ENCODE peak calls at places on chromosomes 7 and 10, in four cellular contexts. S is GM06990, L is hepatocyte, V is psoas muscle. Z is an unnamed sample.

GRCh38 chr10:43227911-43228782 is 38.7 kb downstream of the RASGEF1A start:
- DNase-seq in S (no peak), L (no peak), V (peak; percentile 33), Z (peak; percentile 34)

GRCh38 chr7:41148521-41148951 is 554.4 kb downstream of the INHBA start:
- DNase-seq in S (no peak), L (no peak), V (no peak), Z (no peak)

GRCh38 chr7:140640060-140640611 is 477 bp downstream of the DENND2A start:
- DNase-seq in S (no peak), L (peak; percentile 68), V (peak; percentile 68), Z (peak; percentile 65)

GRCh38 chr7:64875658-64876406 is 27.2 kb upstream of the ZNF273 start:
- DNase-seq in S (no peak), L (no peak), V (no peak), Z (no peak)

GRCh38 chr7:4689668-4690067 is 7.6 kb downstream of the FOXK1 start:
- DNase-seq in S (peak; percentile 48), L (no peak), V (no peak), Z (no peak)

GRCh38 chr10:49119746-49120145 is 4.4 kb upstream of the VSTM4 start:
- DNase-seq in S (no peak), L (no peak), V (no peak), Z (no peak)

GRCh38 chr7:23895666-23896096 is 185.7 kb downstream of the STK31 start:
- DNase-seq in S (no peak), L (no peak), V (no peak), Z (no peak)

GRCh38 chr10:120588311-120588710 is 131.3 kb downstream of the PLPP4 start:
- DNase-seq in S (no peak), L (no peak), V (no peak), Z (no peak)

GRCh38 chr7:121285066-121285667 is 43.6 kb upstream of the WNT16 start:
- DNase-seq in S (no peak), L (no peak), V (no peak), Z (no peak)

GRCh38 chr10:52279546-52279945 is 34.5 kb upstream of the DKK1 start:
- DNase-seq in S (no peak), L (no peak), V (no peak), Z (no peak)

GRCh38 chr10:14414901-14415300 is 84.2 kb upstream of the FRMD4A start:
- DNase-seq in S (no peak), L (no peak), V (no peak), Z (no peak)

GRCh38 chr7:154675560-154675959 is 327.4 kb downstream of the PAXIP1 start:
- DNase-seq in S (no peak), L (no peak), V (no peak), Z (no peak)

GRCh38 chr7:91383186-91383585 is 119.0 kb downstream of the FZD1 start:
- DNase-seq in S (no peak), L (no peak), V (no peak), Z (no peak)

GRCh38 chr7:102425639-102426267 is 7.6 kb upstream of the ORAI2 start:
- DNase-seq in S (peak; percentile 90), L (no peak), V (peak; percentile 69), Z (no peak)

GRCh38 chr10:75165684-75166622 is 44.6 kb upstream of the VDAC2 start:
- DNase-seq in S (peak; percentile 61), L (no peak), V (no peak), Z (no peak)

GRCh38 chr10:70135046-70135445 is 2.4 kb upstream of the AIFM2 start:
- DNase-seq in S (no peak), L (no peak), V (no peak), Z (no peak)

GRCh38 chr10:102620138-102620591 is 24.1 kb upstream of the TRIM8 start:
- DNase-seq in S (no peak), L (no peak), V (peak; percentile 77), Z (peak; percentile 85)

GRCh38 chr7:119514326-119514725 is 758.6 kb upstream of the KCND2 start:
- DNase-seq in S (no peak), L (peak; percentile 4), V (no peak), Z (no peak)

GRCh38 chr7:143372070-143372469 is 9.1 kb upstream of the ZYX start:
- DNase-seq in S (no peak), L (no peak), V (peak; percentile 77), Z (no peak)

GRCh38 chr10:92284112-92284704 is 6.7 kb downstream of the CPEB3 start:
- DNase-seq in S (no peak), L (peak; percentile 33), V (no peak), Z (no peak)

GRCh38 chr7:3754488-3755365 is 453.7 kb downstream of the SDK1 start:
- DNase-seq in S (no peak), L (peak; percentile 32), V (no peak), Z (no peak)

GRCh38 chr10:104589431-104589830 is 51.7 kb upstream of the SORCS3 start:
- DNase-seq in S (no peak), L (no peak), V (no peak), Z (no peak)

GRCh38 chr10:34587002-34587740 is 227.9 kb downstream of the PARD3 start:
- DNase-seq in S (no peak), L (no peak), V (no peak), Z (no peak)

GRCh38 chr7:72265071-72265470 is 147.1 kb downstream of the CALN1 start:
- DNase-seq in S (no peak), L (no peak), V (no peak), Z (no peak)

GRCh38 chr7:64807731-64808365 is 13.6 kb downstream of the ZNF138 start:
- DNase-seq in S (no peak), L (no peak), V (no peak), Z (no peak)

GRCh38 chr7:90411510-90411909 is 8.2 kb downstream of the CLDN12 start:
- DNase-seq in S (no peak), L (no peak), V (no peak), Z (no peak)

GRCh38 chr7:5643280-5643679 is 138.2 kb downstream of the RNF216 start:
- DNase-seq in S (no peak), L (no peak), V (peak; percentile 64), Z (peak; percentile 51)

GRCh38 chr10:30118590-30118989 is 59.2 kb upstream of the JCAD start:
- DNase-seq in S (no peak), L (no peak), V (no peak), Z (no peak)

GRCh38 chr7:77800730-77801129 is 2.2 kb downstream of the PHTF2 start:
- DNase-seq in S (no peak), L (no peak), V (no peak), Z (no peak)

GRCh38 chr10:132762267-132762666 is 23.7 kb downstream of the NKX6-2 start:
- DNase-seq in S (no peak), L (no peak), V (no peak), Z (no peak)

GRCh38 chr7:52917982-52918578 is 117.4 kb upstream of the POM121L12 start:
- DNase-seq in S (no peak), L (peak; percentile 23), V (no peak), Z (no peak)

DNA sequence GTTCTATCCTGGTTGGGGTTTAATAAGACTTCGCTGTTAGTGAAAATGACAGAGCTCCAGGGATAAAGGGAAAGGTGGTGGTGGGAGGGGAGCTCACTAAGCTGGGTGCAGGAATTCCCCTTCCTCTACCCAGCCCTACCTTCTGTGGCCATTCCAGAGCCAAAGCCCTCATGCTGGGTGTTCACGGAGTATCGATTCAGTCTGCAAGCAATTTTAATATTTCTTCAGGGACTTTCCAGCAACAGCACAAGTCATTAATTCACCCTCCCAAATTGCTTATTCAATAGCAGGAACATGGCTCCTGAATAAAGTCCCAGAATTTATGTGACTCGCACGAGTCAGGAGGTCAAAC is 22.0 kb downstream of the PAX2 start:
- DNase-seq in S (no peak), L (no peak), V (no peak), Z (no peak)
- TF ChIP-seq CTCF in S (no peak), L (no peak), V (no peak), Z (no peak)

GRCh38 chr10:106271237-106271636 is 893.3 kb downstream of the SORCS1 start:
- DNase-seq in S (no peak), L (no peak), V (no peak), Z (no peak)
- TF ChIP-seq CTCF in S (peak; percentile 35), L (no peak), V (no peak), Z (no peak)

DNA sequence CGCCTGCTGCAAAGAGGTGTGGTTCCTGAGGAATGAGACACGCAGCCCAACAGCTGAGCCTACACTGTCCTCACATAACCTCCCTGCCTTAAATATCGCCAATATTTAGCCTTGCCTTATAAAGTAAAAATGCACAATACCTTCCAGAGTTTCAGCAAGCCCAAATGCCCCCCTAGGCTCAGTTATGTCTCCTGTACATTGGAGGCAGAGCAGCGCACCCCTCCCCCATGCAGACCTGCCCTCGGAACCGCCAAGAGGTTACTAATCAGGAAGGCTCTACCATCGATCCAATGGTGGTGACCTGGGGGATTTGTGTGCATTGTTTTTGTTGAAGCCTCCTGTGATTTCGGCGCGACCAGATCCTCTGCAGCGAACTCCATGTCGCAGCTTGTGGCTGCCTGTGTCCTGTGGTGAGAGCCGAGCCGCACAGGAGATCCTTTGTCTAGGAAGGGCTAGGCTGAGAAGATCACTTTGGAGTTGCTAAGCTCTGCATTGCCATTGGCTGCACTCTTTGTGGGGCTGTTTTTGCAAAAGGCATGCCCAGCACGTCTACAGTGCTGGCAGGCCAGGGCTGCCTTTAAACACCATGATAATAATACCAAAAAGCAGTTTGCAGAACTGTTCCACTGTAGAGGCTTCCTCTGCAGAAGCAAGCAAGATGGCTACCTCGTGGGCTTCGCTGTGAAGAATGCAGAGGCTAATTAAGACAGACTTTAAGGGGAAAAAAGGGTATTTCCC is 40.1 kb downstream of the TET1 start:
- DNase-seq in S (peak; percentile 71), L (peak; percentile 76), V (peak; percentile 55), Z (peak; percentile 62)
- TF ChIP-seq CTCF in S (no peak), L (no peak), V (no peak), Z (no peak)

GRCh38 chr7:135231686-135232085 is 2.0 kb upstream of the STRA8 start:
- DNase-seq in S (no peak), L (no peak), V (no peak), Z (no peak)

GRCh38 chr7:135232087-135232486 is 1.6 kb upstream of the STRA8 start:
- DNase-seq in S (no peak), L (no peak), V (no peak), Z (no peak)

GRCh38 chr7:135233570-135233969 is at the start of gene STRA8:
- DNase-seq in S (no peak), L (no peak), V (no peak), Z (no peak)

GRCh38 chr7:135234727-135235126 is 1.1 kb downstream of the STRA8 start:
- DNase-seq in S (no peak), L (no peak), V (no peak), Z (no peak)

GRCh38 chr7:135232720-135233119 is 918 bp upstream of the STRA8 start:
- DNase-seq in S (no peak), L (no peak), V (no peak), Z (no peak)
- TF ChIP-seq CTCF in S (peak; percentile 52), L (peak; percentile 11), V (no peak), Z (no peak)

GRCh38 chr7:99918959-99919813 is at the start of gene TRIM4:
- DNase-seq in S (peak; percentile 95), L (no peak), V (peak; percentile 95), Z (peak; percentile 95)
- TF ChIP-seq CTCF in S (peak; percentile 1), L (no peak), V (peak; percentile 32), Z (peak; percentile 42)

GRCh38 chr10:68208424-68209042 is 23.4 kb downstream of the ATOH7 start:
- DNase-seq in S (no peak), L (peak; percentile 80), V (no peak), Z (no peak)
- TF ChIP-seq CTCF in S (peak; percentile 52), L (peak; percentile 67), V (peak; percentile 13), Z (no peak)

DNA sequence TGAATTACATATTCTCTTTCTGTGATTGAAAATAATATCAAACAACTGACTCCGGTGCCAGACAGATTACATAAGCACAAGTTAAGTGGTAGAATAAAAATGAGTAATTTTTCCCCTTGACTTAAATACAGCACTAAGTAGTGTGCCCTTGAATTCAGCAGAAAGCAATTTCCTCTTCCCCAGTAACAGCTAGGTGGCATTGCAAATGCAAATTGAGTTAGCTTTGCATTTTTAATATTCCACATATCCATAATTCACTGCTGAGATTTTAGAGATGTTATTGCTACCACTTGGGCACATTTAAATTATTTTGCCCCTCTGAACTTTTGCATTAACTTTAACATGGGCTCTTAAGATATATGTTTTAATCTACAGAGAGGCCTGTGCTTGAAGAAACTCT is 89.8 kb upstream of the NPVF start:
- DNase-seq in S (no peak), L (no peak), V (no peak), Z (no peak)
- TF ChIP-seq CTCF in S (peak; percentile 13), L (peak; percentile 15), V (no peak), Z (no peak)